ENCODE peak calls at places on chromosomes 3 and 15, in seven cellular contexts. M is mesendoderm, S is neuronal stem cell, B is IMR-90, U is H9, E is H1, L is trophoblast cell. I is an unnamed sample.

GRCh38 chr3:16849795-16850194 is 35.0 kb upstream of the PLCL2 start:
- DNase-seq in M (peak; percentile 23), E (no peak), U (no peak), S (no peak), L (no peak), B (peak; percentile 55), I (peak; percentile 16)

GRCh38 chr15:99058421-99058870 is 46.4 kb upstream of the SYNM start:
- DNase-seq in U (peak; percentile 40), B (no peak), S (no peak), L (no peak), M (no peak), E (no peak), I (no peak)

GRCh38 chr15:71397377-71397776 is 282.1 kb downstream of the THSD4 start:
- DNase-seq in L (no peak), E (no peak), U (no peak), M (no peak), S (no peak), B (peak; percentile 36), I (no peak)

GRCh38 chr15:74829500-74829899 is 3.1 kb downstream of the CPLX3 start:
- DNase-seq in B (peak; percentile 22), S (no peak), U (no peak), L (no peak), M (no peak), E (no peak), I (no peak)

GRCh38 chr3:180252683-180253082 is 215.9 kb upstream of the PEX5L start:
- DNase-seq in S (no peak), U (no peak), L (no peak), B (no peak), M (no peak), E (no peak), I (no peak)

GRCh38 chr15:78838480-78838879 is 27.2 kb upstream of the ADAMTS7 start:
- DNase-seq in B (peak; percentile 22), E (no peak), U (no peak), M (no peak), L (peak; percentile 18), S (no peak), I (no peak)

GRCh38 chr3:142022381-142022780 is 127.0 kb downstream of the TFDP2 start:
- DNase-seq in L (peak; percentile 38), M (peak; percentile 52), U (no peak), B (no peak), E (no peak), S (no peak), I (peak; percentile 59)

GRCh38 chr3:50534721-50535330 is 31.4 kb upstream of the CACNA2D2 start:
- DNase-seq in L (no peak), M (no peak), U (no peak), B (peak; percentile 23), S (no peak), E (no peak), I (no peak)

GRCh38 chr15:89751748-89752147 is 699 bp upstream of the MESP1 start:
- DNase-seq in M (no peak), S (no peak), L (peak; percentile 90), U (no peak), E (no peak), B (no peak), I (no peak)
- H3K18ac ChIP-seq in M (no peak overlapping the region), S (no peak overlapping the region), L (no peak overlapping the region), U (no peak overlapping the region), E (no peak overlapping the region), B (no peak overlapping the region), I (no peak overlapping the region)

DNA sequence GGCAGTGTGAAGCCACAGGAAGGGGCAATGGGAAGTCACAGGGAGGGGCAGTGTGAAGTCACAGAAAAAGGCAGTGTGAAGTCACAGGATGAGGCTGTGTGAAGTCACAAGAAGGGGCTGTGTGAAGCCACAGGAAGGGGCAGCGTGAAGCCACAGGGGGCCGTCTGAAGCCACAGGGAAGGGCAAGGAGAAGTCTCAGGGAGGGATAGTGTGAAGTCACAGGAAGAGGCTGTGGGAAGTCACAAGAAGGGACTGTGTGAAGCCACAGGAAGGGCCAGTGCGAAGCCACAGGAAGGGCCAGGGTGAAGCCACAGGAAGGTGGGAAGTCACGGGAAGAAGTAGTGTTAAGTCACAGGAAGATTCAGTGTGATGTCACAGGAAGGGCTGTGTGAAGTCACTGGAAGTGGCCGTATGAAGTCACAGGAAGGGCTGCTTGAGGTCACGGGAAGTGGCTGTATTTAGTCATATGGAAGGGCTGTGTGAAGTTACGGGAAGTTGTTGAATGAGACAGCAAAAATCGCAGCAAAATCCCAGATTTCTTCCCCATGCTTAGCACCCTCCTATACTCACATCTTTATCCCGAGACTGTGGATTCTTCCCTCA is 38.6 kb downstream of the GASK1A start:
- DNase-seq in E (no peak), U (no peak), L (no peak), M (peak; percentile 19), B (no peak), S (no peak), I (no peak)
- H3K27ac ChIP-seq in E (no peak overlapping the region), U (no peak overlapping the region), L (no peak overlapping the region), M (no peak overlapping the region), B (no peak overlapping the region), S (no peak overlapping the region), I (no peak overlapping the region)

GRCh38 chr3:52859686-52860423 is 25.0 kb upstream of the MUSTN1 start:
- DNase-seq in L (no peak), M (no peak), E (no peak), U (no peak), S (no peak), B (no peak), I (no peak)

GRCh38 chr3:52856666-52857065 is 21.8 kb upstream of the MUSTN1 start:
- DNase-seq in E (no peak), L (no peak), S (no peak), M (no peak), B (no peak), U (no peak), I (no peak)

GRCh38 chr3:52857108-52857507 is 22.3 kb upstream of the MUSTN1 start:
- DNase-seq in S (no peak), U (no peak), E (no peak), M (no peak), L (no peak), B (no peak), I (no peak)

GRCh38 chr3:52857870-52858269 is 23.1 kb upstream of the MUSTN1 start:
- DNase-seq in B (no peak), E (no peak), U (no peak), M (no peak), S (no peak), L (no peak), I (no peak)

DNA sequence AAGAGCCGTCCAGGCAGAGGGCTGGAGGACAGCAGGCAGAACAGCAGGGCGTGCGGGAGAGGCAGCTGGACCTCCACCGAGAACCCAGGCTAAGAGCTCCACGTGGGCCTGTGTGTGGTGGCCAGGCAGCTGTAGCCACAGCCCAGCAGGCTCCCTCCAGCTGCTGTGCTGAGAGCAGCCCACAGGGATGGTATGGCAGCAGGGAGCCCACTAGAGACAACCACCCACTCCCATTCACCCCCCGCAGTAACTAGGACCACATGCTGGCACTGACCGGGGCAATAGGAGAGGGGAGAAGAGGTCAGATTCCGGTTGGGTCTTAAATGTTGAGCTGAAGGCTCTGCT is 25.6 kb upstream of the MUSTN1 start:
- DNase-seq in E (no peak), L (no peak), B (no peak), S (no peak), M (no peak), U (no peak), I (no peak)
- H4K8ac ChIP-seq in E (peak overlapping the region; percentile 14), L (no peak overlapping the region), B (no peak overlapping the region), S (no peak overlapping the region), M (no peak overlapping the region), U (no peak overlapping the region), I (no peak overlapping the region)

DNA sequence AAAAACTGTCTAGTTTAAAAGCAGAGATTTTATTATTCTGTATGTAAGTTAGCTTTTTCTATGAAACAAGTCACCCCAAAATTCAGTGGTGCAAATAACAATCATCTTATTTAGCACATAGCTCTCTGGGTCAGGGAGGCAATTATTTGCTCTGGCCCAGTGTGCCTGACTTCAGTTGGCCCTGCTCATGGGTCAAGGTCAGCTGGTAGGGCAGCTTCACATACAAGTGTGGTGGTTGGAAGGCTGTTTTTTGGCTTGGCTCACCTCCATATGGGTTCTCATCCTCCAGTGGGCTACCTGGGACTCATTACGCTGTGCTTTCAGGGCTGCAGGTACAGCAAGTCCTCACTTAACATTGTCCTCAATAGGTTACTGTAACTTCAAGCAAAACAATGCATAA is 228.6 kb downstream of the NR2F2 start:
- DNase-seq in E (no peak), M (no peak), S (no peak), B (no peak), U (no peak), L (no peak), I (no peak)
- H3K18ac ChIP-seq in E (no peak overlapping the region), M (no peak overlapping the region), S (no peak overlapping the region), B (no peak overlapping the region), U (no peak overlapping the region), L (no peak overlapping the region), I (no peak overlapping the region)

GRCh38 chr15:85745525-85745924 is 49.2 kb downstream of the KLHL25 start:
- DNase-seq in B (no peak), S (no peak), U (no peak), L (no peak), M (no peak), E (no peak), I (no peak)
- H3K27ac ChIP-seq in B (no peak overlapping the region), S (no peak overlapping the region), U (no peak overlapping the region), L (no peak overlapping the region), M (no peak overlapping the region), E (no peak overlapping the region), I (no peak overlapping the region)

GRCh38 chr15:37261685-37262084 is 161.3 kb upstream of the MEIS2 start:
- DNase-seq in L (no peak), S (no peak), M (no peak), E (no peak), B (no peak), U (no peak), I (no peak)

GRCh38 chr15:37262922-37263608 is 162.7 kb upstream of the MEIS2 start:
- DNase-seq in U (no peak), M (no peak), L (no peak), S (no peak), E (no peak), B (no peak), I (no peak)

DNA sequence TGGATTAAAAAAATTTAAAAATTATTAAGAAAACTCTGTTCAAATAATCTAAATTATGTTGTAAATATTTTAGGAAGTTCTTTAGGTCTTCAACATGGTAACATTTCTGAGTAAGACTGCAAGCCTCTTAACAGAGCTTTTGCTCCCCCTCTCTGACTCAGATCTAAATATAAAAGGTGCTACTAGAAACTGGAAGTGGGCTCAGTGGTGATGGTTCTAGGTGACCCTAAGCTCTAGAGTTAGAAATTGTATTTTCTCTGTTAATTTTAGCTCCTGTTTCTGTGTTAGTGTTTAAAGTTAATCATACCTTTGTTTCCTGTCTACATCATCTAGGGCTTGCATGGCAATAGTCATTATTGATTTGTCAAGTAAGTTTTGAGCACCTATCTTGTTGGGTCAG is 159.9 kb upstream of the MEIS2 start:
- DNase-seq in U (no peak), S (no peak), M (no peak), E (no peak), L (no peak), B (no peak), I (no peak)
- H4K8ac ChIP-seq in U (no peak overlapping the region), S (no peak overlapping the region), M (no peak overlapping the region), E (no peak overlapping the region), L (no peak overlapping the region), B (no peak overlapping the region), I (no peak overlapping the region)

I was measured in mesenchymal stem cell.